ENCODE peak calls at places on chromosomes 11 and 22, in four cellular contexts. K, A, C and J are unnamed samples.

GRCh38 chr22:29587938-29588699 is 7.2 kb upstream of the NIPSNAP1 start:
- DNase-seq in K (no peak), A (no peak), C (peak), J (no peak)

GRCh38 chr22:46803031-46803880 is 40.8 kb downstream of the TBC1D22A start:
- DNase-seq in K (peak), C (no peak), A (peak), J (peak)

GRCh38 chr11:34036456-34036855 is 15.1 kb upstream of the CAPRIN1 start:
- DNase-seq in C (no peak), A (no peak), K (no peak), J (no peak)

GRCh38 chr22:41387341-41387740 is 5.6 kb downstream of the TEF start:
- DNase-seq in A (no peak), C (no peak), K (no peak), J (no peak)

GRCh38 chr11:115325523-115325922 is 178.7 kb downstream of the CADM1 start:
- DNase-seq in C (no peak), K (no peak), A (no peak), J (no peak)

GRCh38 chr11:95360382-95360781 is 129.4 kb upstream of the SESN3 start:
- DNase-seq in K (no peak), C (no peak), A (no peak), J (no peak)

GRCh38 chr11:124793466-124794278 is 6.5 kb downstream of the MSANTD2 start:
- DNase-seq in A (no peak), C (no peak), K (peak), J (peak)

GRCh38 chr11:118252688-118253087 is 523 bp upstream of the MPZL3 start:
- DNase-seq in A (no peak), C (no peak), K (no peak), J (no peak)

GRCh38 chr11:60924906-60925684 is 835 bp downstream of the TMEM132A start:
- DNase-seq in C (no peak), K (no peak), A (no peak), J (no peak)

GRCh38 chr11:70873736-70874412 is 378.5 kb downstream of the SHANK2 start:
- DNase-seq in A (no peak), K (no peak), C (no peak), J (no peak)

GRCh38 chr11:126992065-126992803 is 8.3 kb downstream of the KIRREL3 start:
- DNase-seq in A (no peak), C (peak), K (no peak), J (no peak)

GRCh38 chr22:22316589-22316988 is 72.0 kb downstream of the VPREB1 start:
- DNase-seq in K (no peak), A (no peak), C (no peak), J (no peak)

GRCh38 chr22:22322792-22323191 is 78.2 kb downstream of the VPREB1 start:
- DNase-seq in K (no peak), C (no peak), A (no peak), J (no peak)

GRCh38 chr22:22318723-22319465 is 74.3 kb downstream of the VPREB1 start:
- DNase-seq in K (no peak), C (no peak), A (no peak), J (no peak)
- H3K4me3 ChIP-seq in K (no peak), C (no peak), A (no peak), J (no peak)

DNA sequence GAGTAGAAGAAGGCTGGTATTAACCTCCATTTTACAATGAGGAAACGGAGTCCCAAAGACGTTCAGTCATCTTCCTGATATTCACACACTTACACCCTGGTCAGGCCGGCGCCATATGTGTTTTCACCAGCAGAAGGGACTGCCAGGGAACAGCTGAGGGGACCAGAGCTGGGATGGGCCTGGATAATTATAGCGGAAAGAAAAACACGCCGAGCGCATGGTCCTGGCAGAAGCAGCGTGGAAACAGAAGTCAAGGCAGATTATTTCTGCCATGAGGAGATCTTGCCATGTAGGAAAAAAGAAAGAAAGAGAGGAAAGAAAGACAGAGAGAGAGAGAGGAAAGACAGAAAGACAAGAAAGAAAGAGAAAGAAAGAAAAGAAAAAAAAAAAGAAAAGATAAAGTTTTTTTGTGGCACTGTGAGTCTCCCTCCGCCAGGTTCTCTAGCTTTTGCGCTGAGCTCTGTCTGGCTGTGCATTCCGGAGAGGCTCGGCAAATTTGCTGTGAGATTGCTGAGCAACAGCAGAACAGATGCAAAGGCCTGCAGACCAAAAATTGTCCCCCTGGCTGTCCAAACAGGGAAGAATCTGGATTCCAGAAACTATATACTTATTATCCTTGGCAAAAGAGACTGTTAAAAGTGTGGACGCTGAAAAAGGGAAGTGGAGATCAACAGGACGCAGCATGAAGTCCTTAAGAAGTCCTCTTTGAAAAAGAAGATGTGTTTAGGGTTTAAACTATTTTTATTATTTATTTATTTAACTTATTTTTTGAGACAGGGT is 1.3 kb upstream of the UCP2 start:
- DNase-seq in C (no peak), K (no peak), A (no peak), J (no peak)
- H3K4me3 ChIP-seq in C (peak), K (peak), A (peak), J (peak)

DNA sequence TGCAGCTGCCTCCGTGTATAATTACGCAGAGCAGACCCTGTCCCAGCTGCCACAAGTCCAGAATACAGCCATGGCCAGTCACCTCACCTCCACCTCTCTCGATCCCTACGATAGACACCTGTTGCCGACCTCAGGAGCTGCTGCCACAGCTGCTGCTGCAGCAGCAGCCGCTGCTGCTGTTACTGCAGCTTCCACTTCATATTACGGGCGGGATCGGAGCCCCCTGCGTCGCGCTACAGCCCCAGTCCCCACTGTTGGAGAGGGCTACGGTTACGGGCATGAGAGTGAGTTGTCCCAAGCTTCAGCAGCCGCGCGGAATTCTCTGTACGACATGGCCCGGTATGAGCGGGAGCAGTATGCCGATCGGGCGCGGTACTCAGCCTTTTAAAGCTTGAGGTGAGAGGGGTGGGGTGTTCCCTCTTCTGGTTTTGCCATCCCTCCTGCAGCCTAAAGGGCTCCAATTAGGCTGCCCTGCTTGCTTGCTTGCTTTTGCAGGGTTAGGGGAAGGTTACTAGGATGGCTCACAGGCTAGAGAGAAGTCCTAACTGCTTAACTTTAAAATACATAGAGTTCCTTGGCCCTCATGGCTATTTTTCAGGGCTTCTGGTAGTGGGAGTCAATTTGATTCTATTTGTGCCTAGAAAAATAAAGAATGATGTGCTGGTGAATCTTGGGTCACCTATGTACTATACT is 5.4 kb downstream of the RBM4 start:
- DNase-seq in K (no peak), A (no peak), C (no peak), J (no peak)
- H3K4me3 ChIP-seq in K (no peak), A (no peak), C (peak), J (no peak)

GRCh38 chr11:69296890-69297224 is 2.9 kb downstream of the MYEOV start:
- DNase-seq in K (no peak), C (no peak), A (no peak), J (no peak)
- H3K4me3 ChIP-seq in K (no peak), C (no peak), A (peak), J (peak)

GRCh38 chr11:57640068-57640800 is 9.5 kb downstream of the YPEL4 start:
- DNase-seq in K (no peak), C (no peak), A (no peak), J (no peak)
- H3K4me3 ChIP-seq in K (no peak), C (peak), A (peak), J (no peak)

GRCh38 chr22:39528681-39529486 is 3.7 kb downstream of the RPS19BP1 start:
- DNase-seq in A (peak), C (peak), K (peak), J (peak)
- H3K4me3 ChIP-seq in A (peak), C (peak), K (no peak), J (peak)

GRCh38 chr22:31631381-31631780 is 30.6 kb downstream of the PISD start:
- DNase-seq in A (no peak), K (no peak), C (no peak), J (no peak)
- H3K4me3 ChIP-seq in A (peak), K (peak), C (peak), J (no peak)

DNA sequence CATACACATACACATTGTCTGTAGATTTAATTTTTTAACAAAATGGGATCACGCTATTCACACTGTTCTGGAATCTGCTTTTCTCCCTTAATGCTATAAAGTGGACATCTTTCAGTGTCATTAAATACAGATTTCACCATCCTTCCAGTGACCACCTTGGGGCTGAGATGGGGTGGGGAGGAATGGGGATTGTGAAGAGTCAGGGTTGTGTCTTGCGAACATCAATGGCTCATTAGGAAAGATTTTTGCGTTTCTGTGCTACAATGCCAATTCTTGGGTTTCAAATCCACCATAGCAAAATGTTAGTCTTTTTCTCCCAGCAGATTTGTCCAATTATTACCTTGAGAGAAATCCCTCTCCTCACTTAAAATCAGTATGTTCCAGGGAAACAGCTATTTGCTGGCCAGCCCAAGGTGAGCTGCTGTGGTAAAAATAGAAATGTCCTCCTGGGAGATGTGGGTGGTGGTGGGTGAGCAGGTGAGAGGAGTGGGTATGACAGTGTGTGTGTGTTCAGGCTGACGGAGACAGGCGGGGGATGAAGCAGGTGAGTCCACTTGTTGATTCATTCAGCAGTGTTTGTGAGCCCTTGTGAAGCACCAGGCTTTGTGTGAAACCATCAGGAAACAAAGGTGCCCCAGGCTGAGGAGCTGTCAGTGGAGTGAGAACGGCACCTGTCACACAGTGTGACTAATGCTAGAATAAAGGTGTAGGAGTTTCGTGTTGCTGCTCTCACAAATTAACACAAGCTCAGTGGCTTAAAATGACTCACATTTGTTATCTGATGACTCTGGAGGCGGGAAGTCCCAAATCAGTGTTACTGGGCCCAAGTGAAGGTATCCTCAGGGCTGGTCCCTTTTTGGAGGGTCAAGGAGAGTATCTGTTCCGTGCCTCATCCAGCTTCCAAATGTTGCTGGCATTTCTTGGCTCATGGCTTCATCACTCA is 1.7 kb upstream of the CBX6 start:
- DNase-seq in K (no peak), A (no peak), C (no peak), J (no peak)
- H3K4me3 ChIP-seq in K (no peak), A (peak), C (peak), J (no peak)

GRCh38 chr11:35682230-35683195 is 19.9 kb downstream of the TRIM44 start:
- DNase-seq in K (no peak), A (no peak), C (no peak), J (no peak)
- H3K4me3 ChIP-seq in K (no peak), A (no peak), C (no peak), J (no peak)